ENCODE peak calls at places on chromosomes 2 and 18, in four cellular contexts. U is HCT116, A is uterus, F is right atrium auricular region. C is an unnamed sample.

GRCh38 chr18:35122586-35123224 is 81.5 kb downstream of the MAPRE2 start:
- DNase-seq in U (no peak), A (no peak), F (no peak), C (peak; percentile 90)

GRCh38 chr2:120600786-120601185 is 134.9 kb upstream of the GLI2 start:
- DNase-seq in U (no peak), A (no peak), F (no peak), C (no peak)

GRCh38 chr2:172380436-172381274 is 46.7 kb upstream of the ITGA6 start:
- DNase-seq in U (no peak), A (no peak), F (no peak), C (peak; percentile 94)

GRCh38 chr2:70715161-70715985 is 52.6 kb downstream of the ADD2 start:
- DNase-seq in U (no peak), A (no peak), F (peak; percentile 30), C (peak; percentile 37)

GRCh38 chr2:11688222-11689069 is 18.5 kb upstream of the NTSR2 start:
- DNase-seq in U (peak; percentile 61), A (peak; percentile 85), F (peak; percentile 79), C (peak; percentile 96)

GRCh38 chr2:151757861-151758260 is 23.6 kb upstream of the NEB start:
- DNase-seq in U (no peak), A (no peak), F (no peak), C (no peak)

GRCh38 chr2:28150211-28150879 is 242.3 kb upstream of the FOSL2 start:
- DNase-seq in U (no peak), A (peak; percentile 41), F (no peak), C (no peak)

GRCh38 chr2:235105821-235106359 is 154.1 kb downstream of the SH3BP4 start:
- DNase-seq in U (no peak), A (no peak), F (no peak), C (no peak)

GRCh38 chr2:221529943-221530652 is 42.0 kb downstream of the EPHA4 start:
- DNase-seq in U (no peak), A (no peak), F (no peak), C (no peak)

GRCh38 chr2:9194352-9194751 is 12.3 kb upstream of the ASAP2 start:
- DNase-seq in U (no peak), A (no peak), F (no peak), C (no peak)

GRCh38 chr18:55442561-55442960 is 145.4 kb downstream of the TCF4 start:
- DNase-seq in U (no peak), A (no peak), F (no peak), C (no peak)

GRCh38 chr18:13382990-13383821 is 164.6 kb downstream of the LDLRAD4 start:
- DNase-seq in U (no peak), A (no peak), F (no peak), C (peak; percentile 40)

GRCh38 chr18:32919799-32920198 is 147.0 kb upstream of the KLHL14 start:
- DNase-seq in U (no peak), A (no peak), F (no peak), C (peak; percentile 87)

GRCh38 chr2:130387804-130388203 is 31.9 kb downstream of the PTPN18 start:
- DNase-seq in U (no peak), A (no peak), F (no peak), C (peak; percentile 59)

GRCh38 chr2:2879776-2880175 is 497.8 kb downstream of the EIPR1 start:
- DNase-seq in U (no peak), A (no peak), F (no peak), C (no peak)

GRCh38 chr2:241851325-241852115 is 7.2 kb downstream of the PDCD1 start:
- DNase-seq in U (no peak), A (peak; percentile 12), F (no peak), C (peak; percentile 32)

GRCh38 chr2:130823886-130824491 is 12.7 kb upstream of the ARHGEF4 start:
- DNase-seq in U (no peak), A (no peak), F (no peak), C (peak; percentile 47)

GRCh38 chr18:808086-808485 is 4.0 kb downstream of the YES1 start:
- DNase-seq in U (no peak), A (no peak), F (no peak), C (no peak)

GRCh38 chr2:46924608-46925007 is 9.0 kb upstream of the MCFD2 start:
- DNase-seq in U (no peak), A (no peak), F (no peak), C (no peak)

GRCh38 chr2:55134316-55134706 is 84.1 kb upstream of the RTN4 start:
- DNase-seq in U (no peak), A (no peak), F (no peak), C (no peak)

GRCh38 chr2:689877-690510 is 12.8 kb upstream of the TMEM18 start:
- DNase-seq in U (no peak), A (no peak), F (no peak), C (no peak)

GRCh38 chr18:55763298-55763697 is 175.3 kb upstream of the TCF4 start:
- DNase-seq in U (no peak), A (no peak), F (no peak), C (no peak)

GRCh38 chr18:28086530-28087172 is 90.3 kb downstream of the CDH2 start:
- DNase-seq in U (no peak), A (no peak), F (no peak), C (no peak)

GRCh38 chr2:241224068-241224850 is 35.8 kb downstream of the ANO7 start:
- DNase-seq in U (no peak), A (no peak), F (no peak), C (no peak)

GRCh38 chr2:10169581-10169980 is 47.0 kb downstream of the RRM2 start:
- DNase-seq in U (no peak), A (peak; percentile 77), F (no peak), C (peak; percentile 38)

GRCh38 chr2:224069172-224069571 is 30.1 kb upstream of the SERPINE2 start:
- DNase-seq in U (no peak), A (peak; percentile 37), F (peak; percentile 69), C (no peak)

GRCh38 chr2:159742846-159743245 is 30.5 kb downstream of the MARCHF7 start:
- DNase-seq in U (no peak), A (no peak), F (no peak), C (no peak)

GRCh38 chr2:128732976-128733431 is 414.3 kb upstream of the HS6ST1 start:
- DNase-seq in U (no peak), A (no peak), F (peak; percentile 61), C (no peak)

GRCh38 chr2:191811807-191812602 is 34.9 kb downstream of the CAVIN2 start:
- DNase-seq in U (peak; percentile 53), A (peak; percentile 66), F (peak; percentile 77), C (peak; percentile 84)

GRCh38 chr2:108820439-108820838 is 33.9 kb downstream of the CCDC138 start:
- DNase-seq in U (no peak), A (no peak), F (no peak), C (no peak)

GRCh38 chr2:234954551-234954992 is 2.8 kb downstream of the SH3BP4 start:
- DNase-seq in U (no peak), A (no peak), F (no peak), C (peak; percentile 55)

GRCh38 chr2:174117951-174118930 is 130.1 kb downstream of the OLA1 start:
- DNase-seq in U (peak; percentile 65), A (no peak), F (no peak), C (no peak)

GRCh38 chr2:88831071-88831791 is 139.8 kb downstream of the RPIA start:
- DNase-seq in U (no peak), A (no peak), F (no peak), C (no peak)

GRCh38 chr2:178008636-178009289 is 63.8 kb downstream of the PDE11A start:
- DNase-seq in U (no peak), A (no peak), F (no peak), C (no peak)

GRCh38 chr2:171086352-171087290 is 74.1 kb downstream of the TLK1 start:
- DNase-seq in U (peak; percentile 19), A (no peak), F (no peak), C (peak; percentile 86)

GRCh38 chr2:135072125-135072997 is 20.3 kb downstream of the RAB3GAP1 start:
- DNase-seq in U (peak; percentile 31), A (no peak), F (no peak), C (no peak)

GRCh38 chr2:219836647-219837177 is 209.3 kb downstream of the SLC4A3 start:
- DNase-seq in U (no peak), A (no peak), F (no peak), C (peak; percentile 14)

DNA sequence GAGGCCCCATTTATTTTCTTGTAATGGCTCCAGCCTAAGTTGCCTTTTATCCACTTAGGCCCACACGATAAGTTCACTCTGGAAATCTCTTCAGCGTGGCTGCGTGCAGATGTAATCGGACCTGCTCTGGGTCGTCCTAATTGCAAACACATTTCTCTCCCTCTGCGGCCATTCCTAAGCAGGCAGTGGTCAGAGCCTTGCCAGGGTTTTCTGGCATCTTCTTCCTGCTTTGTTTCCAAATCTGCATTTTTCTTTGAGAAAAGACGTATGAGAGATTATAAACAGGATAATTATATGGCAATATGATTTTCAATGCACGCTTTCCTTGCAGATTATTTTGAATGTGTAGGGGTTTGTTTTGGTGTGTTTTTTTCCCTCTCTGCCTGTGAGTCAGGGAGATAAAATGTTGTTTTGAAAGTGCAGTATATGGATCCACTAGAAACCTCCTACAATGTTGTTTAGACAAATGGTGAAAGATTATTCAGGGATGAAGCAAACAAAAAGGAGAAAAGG is 239.4 kb upstream of the TANK start:
- DNase-seq in U (no peak), A (peak; percentile 54), F (no peak), C (no peak)
- H3K27ac ChIP-seq in U (no peak overlapping the region), A (peak overlapping the region; percentile 70), F (peak overlapping the region; percentile 1), C (no peak overlapping the region)

GRCh38 chr2:43318791-43319190 is 92.4 kb upstream of the ZFP36L2 start:
- DNase-seq in U (no peak), A (no peak), F (no peak), C (no peak)
- H3K27ac ChIP-seq in U (no peak overlapping the region), A (no peak overlapping the region), F (no peak overlapping the region), C (no peak overlapping the region)

GRCh38 chr18:51716277-51716676 is 518.8 kb upstream of the MEX3C start:
- DNase-seq in U (no peak), A (no peak), F (no peak), C (no peak)
- H3K27ac ChIP-seq in U (no peak overlapping the region), A (no peak overlapping the region), F (no peak overlapping the region), C (no peak overlapping the region)

GRCh38 chr2:68732036-68732435 is 2.6 kb upstream of the ARHGAP25 start:
- DNase-seq in U (no peak), A (no peak), F (no peak), C (no peak)
- H3K27ac ChIP-seq in U (no peak overlapping the region), A (no peak overlapping the region), F (no peak overlapping the region), C (no peak overlapping the region)

GRCh38 chr18:49193896-49194295 is 243.1 kb upstream of the SMAD7 start:
- DNase-seq in U (no peak), A (no peak), F (no peak), C (no peak)

GRCh38 chr18:49193252-49193651 is 242.5 kb upstream of the SMAD7 start:
- DNase-seq in U (no peak), A (no peak), F (no peak), C (no peak)

GRCh38 chr18:49186242-49186641 is 235.5 kb upstream of the SMAD7 start:
- DNase-seq in U (no peak), A (no peak), F (no peak), C (no peak)

GRCh38 chr18:49185636-49186035 is 234.9 kb upstream of the SMAD7 start:
- DNase-seq in U (no peak), A (no peak), F (no peak), C (no peak)

GRCh38 chr18:49189772-49190171 is 239.0 kb upstream of the SMAD7 start:
- DNase-seq in U (no peak), A (no peak), F (no peak), C (no peak)
- H3K27ac ChIP-seq in U (no peak overlapping the region), A (no peak overlapping the region), F (no peak overlapping the region), C (no peak overlapping the region)

GRCh38 chr18:67935638-67936037 is 419.1 kb upstream of the DSEL start:
- DNase-seq in U (no peak), A (no peak), F (no peak), C (no peak)

GRCh38 chr18:67938691-67939090 is 422.2 kb upstream of the DSEL start:
- DNase-seq in U (no peak), A (no peak), F (no peak), C (no peak)
- H3K27ac ChIP-seq in U (no peak overlapping the region), A (no peak overlapping the region), F (no peak overlapping the region), C (no peak overlapping the region)